ENCODE peak calls at places on chromosomes 4 and X, in nine cellular contexts. A is NCI-H187 treated with DMSO at 0.1 percent for 48 hours; F is dorsolateral prefrontal cortex; L is foreskin fibroblast; M is hepatic stellate cell; X is NCI-H2171; K is stimulated activated CD4-positive, alpha-beta T cell treated with anti-CD3 and anti-CD28 coated beads, Interleukin-15, amount 100 ng/mL, for 1 hour; U is mucosa of descending colon; S is D341Med. O is an unnamed sample.

GRCh38 chrX:15849555-15849954 is 5.1 kb downstream of the AP1S2 start:
- DNase-seq in L (no peak), K (no peak), A (no peak), F (no peak), M (no peak), X (no peak), U (no peak), S (peak), O (peak)

GRCh38 chrX:17361620-17362019 is 13.4 kb upstream of the NHS start:
- DNase-seq in U (peak), S (peak), M (no peak), A (no peak), X (no peak), F (no peak), K (no peak), L (no peak), O (no peak)

GRCh38 chr4:54226399-54227260 is 2.5 kb upstream of the PDGFRA start:
- DNase-seq in L (peak), F (no peak), A (no peak), K (no peak), U (peak), M (no peak), X (no peak), S (peak), O (peak)

GRCh38 chr4:35463251-35463952 is 780.9 kb downstream of the ARAP2 start:
- DNase-seq in K (no peak), U (no peak), X (no peak), A (no peak), M (no peak), S (peak), F (no peak), L (no peak), O (no peak)

GRCh38 chr4:36004231-36004851 is 240.0 kb downstream of the ARAP2 start:
- DNase-seq in L (no peak), A (no peak), F (no peak), M (no peak), S (no peak), K (no peak), X (no peak), U (no peak), O (no peak)

GRCh38 chr4:76526585-76526990 is 91.6 kb downstream of the SHROOM3 start:
- DNase-seq in S (no peak), A (peak), M (no peak), L (no peak), X (no peak), U (no peak), K (no peak), F (no peak), O (no peak)

GRCh38 chr4:71130827-71131603 is 137.6 kb downstream of the DCK start:
- DNase-seq in U (no peak), S (peak), A (no peak), F (no peak), X (no peak), L (peak), K (no peak), M (peak), O (peak)

GRCh38 chr4:75698162-75698962 is 25.2 kb upstream of the G3BP2 start:
- DNase-seq in L (no peak), U (no peak), K (no peak), F (no peak), M (no peak), X (no peak), A (no peak), S (no peak), O (no peak)

GRCh38 chr4:122658818-122659295 is 38.0 kb upstream of the IL21 start:
- DNase-seq in L (no peak), A (no peak), F (no peak), S (no peak), M (no peak), K (no peak), U (no peak), X (no peak), O (no peak)

GRCh38 chr4:27096142-27096824 is 235.6 kb downstream of the STIM2 start:
- DNase-seq in K (no peak), M (no peak), L (no peak), F (no peak), A (no peak), X (no peak), U (no peak), S (no peak), O (no peak)

GRCh38 chrX:93673869-93674271 is at the start of gene FAM133A:
- DNase-seq in U (no peak), M (peak), F (no peak), A (no peak), X (peak), K (no peak), L (no peak), S (peak), O (peak)

GRCh38 chr4:48194986-48195773 is 61.1 kb upstream of the TXK start:
- DNase-seq in X (no peak), M (no peak), K (no peak), S (no peak), L (peak), A (no peak), U (no peak), F (no peak), O (no peak)

GRCh38 chr4:8539661-8540060 is 40.5 kb upstream of the GPR78 start:
- DNase-seq in A (no peak), L (no peak), X (no peak), M (no peak), S (no peak), F (no peak), K (no peak), U (no peak), O (no peak)

GRCh38 chr4:148369919-148370318 is 72.3 kb downstream of the NR3C2 start:
- DNase-seq in A (no peak), S (no peak), F (no peak), U (no peak), K (no peak), X (no peak), M (no peak), L (no peak), O (no peak)

GRCh38 chr4:60611762-60612496 is 588.2 kb upstream of the ADGRL3 start:
- DNase-seq in A (no peak), M (no peak), X (no peak), S (no peak), L (no peak), U (no peak), K (no peak), F (no peak), O (no peak)

GRCh38 chr4:140637836-140638235 is 69.1 kb upstream of the UCP1 start:
- DNase-seq in X (no peak), S (peak), U (no peak), A (no peak), F (no peak), M (peak), K (no peak), L (no peak), O (peak)

GRCh38 chr4:11111876-11112275 is 316.8 kb downstream of the HS3ST1 start:
- DNase-seq in F (peak), X (no peak), A (no peak), S (no peak), K (no peak), M (no peak), U (no peak), L (no peak), O (no peak)

GRCh38 chr4:120725639-120726585 is 196.6 kb downstream of the PRDM5 start:
- DNase-seq in L (no peak), K (no peak), S (no peak), X (no peak), A (no peak), U (no peak), M (no peak), F (no peak), O (no peak)

GRCh38 chr4:158624889-158625478 is 46.7 kb downstream of the C4orf46 start:
- DNase-seq in K (no peak), U (no peak), M (no peak), A (no peak), S (peak), X (peak), F (no peak), L (peak), O (peak)

GRCh38 chrX:63613531-63614028 is 171.4 kb downstream of the ARHGEF9 start:
- DNase-seq in K (no peak), U (no peak), A (no peak), F (no peak), L (no peak), S (no peak), X (no peak), M (no peak), O (no peak)

GRCh38 chr4:130077275-130077674 is 981.3 kb downstream of the C4orf33 start:
- DNase-seq in K (no peak), A (no peak), X (no peak), F (no peak), M (no peak), S (no peak), L (no peak), U (no peak), O (no peak)

GRCh38 chr4:167032876-167033275 is 201.4 kb downstream of the SPOCK3 start:
- DNase-seq in S (no peak), U (no peak), A (no peak), F (no peak), M (no peak), K (no peak), X (no peak), L (peak), O (no peak)

GRCh38 chrX:130028196-130028595 is 45.8 kb downstream of the BCORL1 start:
- DNase-seq in X (no peak), U (peak), K (peak), S (peak), M (peak), A (no peak), F (no peak), L (peak), O (peak)

GRCh38 chrX:130975947-130976346 is 72.9 kb upstream of the ENOX2 start:
- DNase-seq in M (peak), L (no peak), S (peak), F (no peak), K (no peak), X (no peak), A (no peak), U (no peak), O (peak)

GRCh38 chr4:183838987-183839712 is 66.0 kb upstream of the STOX2 start:
- DNase-seq in X (no peak), L (no peak), F (no peak), S (no peak), K (no peak), A (no peak), U (no peak), M (peak), O (no peak)

GRCh38 chr4:71338846-71339593 is at the start of gene SLC4A4:
- DNase-seq in M (peak), U (no peak), F (no peak), S (no peak), A (no peak), L (peak), K (no peak), X (no peak), O (peak)

GRCh38 chr4:53541577-53542206 is 49.6 kb downstream of the LNX1 start:
- DNase-seq in U (no peak), L (peak), F (no peak), K (no peak), S (no peak), X (peak), A (no peak), M (peak), O (peak)

GRCh38 chr4:108193891-108194672 is 25.4 kb upstream of the LEF1 start:
- DNase-seq in L (no peak), S (no peak), M (no peak), U (no peak), X (no peak), F (no peak), A (no peak), K (no peak), O (peak)

GRCh38 chr4:6918345-6918744 is 8.7 kb downstream of the TBC1D14 start:
- DNase-seq in S (no peak), L (no peak), K (no peak), X (no peak), M (no peak), F (no peak), U (no peak), A (no peak), O (no peak)